ENCODE peak calls at places on chromosomes 3 and 15, in seven cellular contexts. R, S, O, E, B, Q and W are unnamed samples.

GRCh38 chr3:120264963-120265362 is 20.1 kb downstream of the GPR156 start:
- DNase-seq in R (no peak), S (no peak), O (no peak), E (no peak), B (no peak), Q (no peak), W (no peak)

GRCh38 chr15:81411056-81411455 is 37.0 kb upstream of the TMC3 start:
- DNase-seq in R (no peak), S (no peak), O (no peak), E (no peak), B (no peak), Q (peak), W (no peak)

GRCh38 chr3:155339052-155339451 is 45.6 kb upstream of the STRIT1 start:
- DNase-seq in R (no peak), S (no peak), O (no peak), E (no peak), B (no peak), Q (no peak), W (no peak)

GRCh38 chr3:179068779-179069530 is 2.7 kb downstream of the ZMAT3 start:
- DNase-seq in R (no peak), S (no peak), O (no peak), E (peak), B (no peak), Q (peak), W (no peak)

GRCh38 chr3:173865900-173866498 is 468.5 kb downstream of the NLGN1 start:
- DNase-seq in R (no peak), S (no peak), O (no peak), E (no peak), B (no peak), Q (peak), W (no peak)

GRCh38 chr15:38129531-38130199 is 123.0 kb upstream of the SPRED1 start:
- DNase-seq in R (peak), S (peak), O (peak), E (no peak), B (no peak), Q (no peak), W (peak)

GRCh38 chr3:197454014-197454413 is 101.8 kb downstream of the BDH1 start:
- DNase-seq in R (no peak), S (no peak), O (no peak), E (no peak), B (no peak), Q (no peak), W (no peak)

GRCh38 chr15:39404767-39405173 is 176.1 kb upstream of the THBS1 start:
- DNase-seq in R (peak), S (no peak), O (peak), E (no peak), B (no peak), Q (no peak), W (no peak)

GRCh38 chr15:61764141-61764540 is 296.1 kb downstream of the VPS13C start:
- DNase-seq in R (no peak), S (no peak), O (no peak), E (no peak), B (no peak), Q (no peak), W (no peak)

GRCh38 chr15:71810256-71811035 is at the start of gene NR2E3:
- DNase-seq in R (no peak), S (no peak), O (no peak), E (no peak), B (no peak), Q (no peak), W (no peak)

GRCh38 chr15:81914734-81915234 is 131.0 kb downstream of the MEX3B start:
- DNase-seq in R (no peak), S (peak), O (no peak), E (no peak), B (peak), Q (no peak), W (no peak)

GRCh38 chr15:65376767-65377104 is 1.1 kb downstream of the IGDCC3 start:
- DNase-seq in R (no peak), S (no peak), O (no peak), E (no peak), B (no peak), Q (peak), W (no peak)

GRCh38 chr3:57805674-57806073 is 49.6 kb downstream of the SLMAP start:
- DNase-seq in R (peak), S (no peak), O (peak), E (no peak), B (no peak), Q (peak), W (no peak)

GRCh38 chr3:68972358-68972979 is 40.1 kb upstream of the TAFA4 start:
- DNase-seq in R (peak), S (peak), O (peak), E (peak), B (peak), Q (peak), W (no peak)

GRCh38 chr15:61275901-61276300 is 46.8 kb upstream of the RORA start:
- DNase-seq in R (no peak), S (no peak), O (no peak), E (no peak), B (no peak), Q (no peak), W (no peak)

DNA sequence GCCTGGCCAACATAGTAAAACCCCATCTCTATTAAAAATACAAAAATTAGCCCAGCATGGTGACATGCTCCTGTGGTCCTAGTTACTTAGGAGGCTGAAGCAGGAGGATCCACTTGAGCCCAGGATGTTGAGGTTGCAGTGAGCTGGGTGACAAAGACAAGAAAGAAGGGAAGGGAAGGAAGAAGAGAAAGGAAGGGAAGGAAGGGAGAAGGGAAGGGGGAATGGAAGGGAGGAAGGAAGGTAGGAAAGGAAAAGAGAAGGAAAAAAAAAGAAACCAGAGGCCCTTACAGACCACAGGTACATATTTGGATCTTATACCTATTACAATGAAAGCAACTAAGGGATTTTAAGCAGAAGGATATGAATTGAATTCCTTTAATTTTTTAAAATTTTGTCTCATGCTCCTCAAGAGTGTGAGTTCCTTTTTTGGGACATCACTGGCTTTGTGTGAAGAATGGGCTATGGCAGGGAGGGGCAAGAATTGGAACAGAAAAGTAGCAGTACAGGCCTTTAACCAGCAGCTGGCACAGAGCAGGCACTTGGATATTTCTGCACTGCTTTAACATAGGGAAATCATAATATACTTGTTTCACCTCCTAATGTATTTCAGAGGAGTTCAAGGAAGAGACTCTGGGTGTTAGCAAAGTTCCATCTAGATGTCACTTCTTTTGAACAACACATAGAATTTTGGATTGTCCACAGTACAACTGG is 7.9 kb downstream of the RAB27A start:
- DNase-seq in R (no peak), S (no peak), O (no peak), E (no peak), B (no peak), Q (no peak), W (no peak)
- TF ChIP-seq CTCF in R (peak), S (no peak), O (no peak), E (no peak), B (no peak), Q (no peak), W (no peak)

GRCh38 chr3:105863608-105864007 is 5.2 kb downstream of the CBLB start:
- DNase-seq in R (no peak), S (no peak), O (no peak), E (no peak), B (no peak), Q (no peak), W (no peak)
- H3K4me3 ChIP-seq in R (no peak), S (no peak), O (no peak), E (no peak), B (no peak), Q (no peak), W (no peak)

GRCh38 chr3:49723301-49723630 is 485 bp downstream of the GMPPB start:
- DNase-seq in R (peak), S (peak), O (peak), E (peak), B (peak), Q (peak), W (peak)

GRCh38 chr3:49721165-49721860 is 1.8 kb upstream of the AMIGO3 start:
- DNase-seq in R (no peak), S (no peak), O (no peak), E (no peak), B (peak), Q (no peak), W (no peak)

GRCh38 chr3:49721861-49722781 is 1.6 kb downstream of the GMPPB start:
- DNase-seq in R (no peak), S (no peak), O (no peak), E (peak), B (peak), Q (no peak), W (no peak)

GRCh38 chr3:49723631-49724551 is at the start of gene GMPPB:
- DNase-seq in R (peak), S (peak), O (peak), E (peak), B (peak), Q (peak), W (peak)

DNA sequence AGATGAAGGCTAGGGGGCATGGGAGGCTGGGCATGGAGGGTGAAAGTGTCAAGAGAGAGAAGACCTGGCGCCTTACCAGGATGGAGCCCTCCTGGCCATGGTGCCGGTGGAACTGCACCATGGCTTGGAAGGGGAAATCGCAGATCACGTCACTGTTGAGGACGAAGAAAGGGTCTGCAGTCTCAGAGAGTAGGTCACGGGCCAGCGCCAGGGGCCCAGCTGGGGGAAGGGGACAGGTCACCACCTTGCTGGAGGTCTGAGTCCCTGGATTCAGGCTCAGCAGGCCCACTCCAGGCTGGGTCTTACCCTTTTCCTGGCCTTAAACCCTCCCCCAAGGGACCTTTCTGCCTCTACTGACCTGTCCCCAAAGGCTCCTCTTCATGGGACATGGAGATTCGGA is 855 bp downstream of the GMPPB start:
- DNase-seq in R (no peak), S (no peak), O (no peak), E (no peak), B (peak), Q (no peak), W (no peak)
- H3K27ac ChIP-seq in R (peak), S (peak), O (no peak), E (peak), B (peak), Q (no peak), W (peak)

GRCh38 chr15:47792231-47792630 is 74.9 kb downstream of the SEMA6D start:
- DNase-seq in R (no peak), S (no peak), O (no peak), E (no peak), B (no peak), Q (no peak), W (no peak)

GRCh38 chr15:47784820-47785219 is 67.5 kb downstream of the SEMA6D start:
- DNase-seq in R (no peak), S (no peak), O (no peak), E (no peak), B (no peak), Q (no peak), W (no peak)

GRCh38 chr15:47788685-47789084 is 71.4 kb downstream of the SEMA6D start:
- DNase-seq in R (no peak), S (no peak), O (no peak), E (no peak), B (no peak), Q (no peak), W (no peak)

GRCh38 chr15:47786371-47786770 is 69.1 kb downstream of the SEMA6D start:
- DNase-seq in R (no peak), S (no peak), O (no peak), E (no peak), B (no peak), Q (no peak), W (no peak)

DNA sequence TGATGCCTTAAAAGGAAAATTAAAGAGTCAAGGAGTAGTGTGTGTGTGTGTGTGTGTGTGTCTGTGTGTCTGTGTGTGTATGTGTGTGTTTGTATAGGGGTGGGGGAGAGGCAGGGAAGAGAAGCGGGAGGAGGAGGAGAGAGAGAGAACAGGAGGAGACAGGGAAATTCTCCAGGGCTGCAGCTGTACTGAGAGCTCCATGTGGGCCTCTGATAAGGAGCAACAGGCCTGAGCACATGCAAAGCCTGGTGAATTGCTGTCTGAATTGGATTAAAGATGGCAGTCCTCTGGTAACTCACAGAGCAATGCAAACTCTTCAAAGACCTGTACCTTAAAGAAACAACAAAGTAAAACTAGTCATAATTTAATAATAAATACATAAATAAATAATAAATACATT is 70.6 kb downstream of the SEMA6D start:
- DNase-seq in R (no peak), S (no peak), O (no peak), E (no peak), B (no peak), Q (no peak), W (no peak)
- TF ChIP-seq CTCF in R (no peak), S (no peak), O (no peak), E (no peak), B (no peak), Q (no peak), W (no peak)

GRCh38 chr15:48877630-48878595 is at the start of gene EID1:
- DNase-seq in R (peak), S (peak), O (peak), E (peak), B (peak), Q (peak), W (peak)

GRCh38 chr15:48883699-48884098 is 5.8 kb downstream of the EID1 start:
- DNase-seq in R (no peak), S (no peak), O (no peak), E (no peak), B (no peak), Q (no peak), W (no peak)

GRCh38 chr15:48875241-48875640 is 2.7 kb upstream of the EID1 start:
- DNase-seq in R (no peak), S (no peak), O (no peak), E (no peak), B (no peak), Q (no peak), W (no peak)

GRCh38 chr15:48876057-48876456 is 1.9 kb upstream of the EID1 start:
- DNase-seq in R (no peak), S (no peak), O (no peak), E (no peak), B (no peak), Q (no peak), W (no peak)

DNA sequence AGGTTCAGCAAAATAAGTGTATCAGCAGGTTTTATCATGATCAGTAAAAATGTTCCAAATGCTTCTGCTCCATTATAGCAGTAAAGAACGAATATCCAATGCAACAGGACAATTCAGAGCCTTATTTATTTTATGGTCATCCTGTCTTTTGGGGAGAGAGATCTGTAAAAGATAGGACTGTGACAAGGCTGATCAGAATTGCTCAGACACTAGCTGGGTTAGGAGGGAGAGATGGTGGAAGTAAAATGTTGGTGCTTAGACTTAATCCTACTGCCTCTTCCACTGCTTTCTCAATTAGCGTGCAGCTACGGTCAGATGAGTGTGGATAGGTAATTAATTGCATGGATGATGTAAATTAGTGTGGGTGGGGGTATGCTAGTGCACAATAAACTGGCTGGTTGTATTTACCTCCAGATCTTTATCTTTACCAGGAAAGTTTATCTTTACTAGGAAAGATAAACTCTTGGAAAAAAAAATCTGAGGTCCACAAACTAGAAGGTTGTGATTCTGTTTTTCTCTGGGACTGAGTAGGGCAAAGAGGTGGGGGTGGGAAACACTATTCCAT is 2.2 kb downstream of the EID1 start:
- DNase-seq in R (no peak), S (no peak), O (no peak), E (no peak), B (no peak), Q (no peak), W (no peak)
- H3K4me3 ChIP-seq in R (peak), S (no peak), O (no peak), E (no peak), B (no peak), Q (peak), W (no peak)